ENCODE peak calls at places on chromosome 13, in eight cellular contexts. B, T, Z, D, Y, M, U and G are unnamed samples.

GRCh38 chr13:41505209-41505835 is 48.0 kb downstream of the RGCC start:
- DNase-seq in M (peak; percentile 94), B (no peak), D (no peak), Y (no peak), U (no peak), Z (no peak), T (no peak), G (no peak)

GRCh38 chr13:106573279-106573831 is 5.4 kb upstream of the ARGLU1 start:
- DNase-seq in M (no peak), D (no peak), T (no peak), Z (no peak), U (no peak), B (no peak), Y (no peak), G (no peak)

GRCh38 chr13:35210234-35210633 is 266.3 kb downstream of the MAB21L1 start:
- DNase-seq in U (no peak), Z (no peak), D (peak; percentile 10), M (no peak), T (no peak), Y (no peak), B (peak; percentile 9), G (no peak)

GRCh38 chr13:26837997-26838396 is 77.4 kb upstream of the GPR12 start:
- DNase-seq in T (no peak), Z (no peak), B (no peak), Y (no peak), U (no peak), D (no peak), M (no peak), G (no peak)

GRCh38 chr13:94181461-94182107 is 297.9 kb downstream of the DCT start:
- DNase-seq in Z (no peak), U (no peak), B (no peak), T (no peak), M (no peak), Y (no peak), D (no peak), G (no peak)

GRCh38 chr13:35917252-35917941 is 213.8 kb downstream of the DCLK1 start:
- DNase-seq in Y (no peak), U (no peak), M (no peak), T (no peak), B (peak; percentile 40), Z (no peak), D (no peak), G (no peak)

GRCh38 chr13:24228852-24229458 is 68.4 kb downstream of the SPATA13 start:
- DNase-seq in M (peak; percentile 60), T (no peak), B (peak; percentile 53), U (no peak), Y (no peak), Z (no peak), D (peak; percentile 78), G (no peak)

GRCh38 chr13:20699715-20700114 is 3.8 kb upstream of the IL17D start:
- DNase-seq in U (no peak), D (no peak), Z (no peak), T (no peak), Y (no peak), B (no peak), M (no peak), G (no peak)

GRCh38 chr13:73039201-73040108 is 19.4 kb upstream of the KLF5 start:
- DNase-seq in Y (no peak), U (no peak), M (no peak), D (no peak), B (peak; percentile 56), Z (no peak), T (no peak), G (no peak)

GRCh38 chr13:95614641-95615245 is 29.8 kb downstream of the DZIP1 start:
- DNase-seq in Y (no peak), T (no peak), U (no peak), B (peak; percentile 5), Z (no peak), M (no peak), D (no peak), G (no peak)

GRCh38 chr13:30881931-30882899 is 23.9 kb upstream of the MEDAG start:
- DNase-seq in Y (no peak), Z (no peak), U (no peak), M (no peak), B (no peak), T (no peak), D (no peak), G (no peak)

GRCh38 chr13:53068841-53069520 is 40.4 kb downstream of the OLFM4 start:
- DNase-seq in Z (no peak), Y (no peak), T (no peak), D (peak; percentile 82), B (peak; percentile 63), M (no peak), U (no peak), G (no peak)

GRCh38 chr13:111011899-111012298 is 97.0 kb upstream of the ANKRD10 start:
- DNase-seq in T (no peak), U (no peak), D (no peak), Z (no peak), M (no peak), Y (no peak), B (no peak), G (no peak)

GRCh38 chr13:109381546-109382180 is 404.7 kb downstream of the IRS2 start:
- DNase-seq in U (no peak), T (no peak), D (no peak), Y (no peak), Z (no peak), M (peak; percentile 72), B (no peak), G (no peak)

GRCh38 chr13:99124695-99125334 is 75.8 kb upstream of the UBAC2 start:
- DNase-seq in Y (no peak), T (no peak), Z (no peak), M (peak; percentile 41), B (no peak), D (no peak), U (no peak), G (no peak)

GRCh38 chr13:35858665-35859064 is 272.5 kb downstream of the DCLK1 start:
- DNase-seq in M (no peak), U (no peak), T (no peak), Y (no peak), Z (no peak), D (no peak), B (no peak), G (no peak)

GRCh38 chr13:93227906-93228801 is 1.5 kb downstream of the GPC6 start:
- DNase-seq in Y (no peak), M (peak; percentile 81), U (peak; percentile 88), B (peak; percentile 85), T (no peak), Z (no peak), D (peak; percentile 39), G (peak; percentile 80)

GRCh38 chr13:26132756-26133155 is 80.9 kb upstream of the SHISA2 start:
- DNase-seq in B (peak; percentile 3), U (no peak), Y (no peak), D (peak; percentile 37), M (no peak), Z (no peak), T (no peak), G (no peak)

GRCh38 chr13:30394798-30395191 is 27.5 kb upstream of the UBE2L5 start:
- DNase-seq in M (no peak), B (no peak), D (no peak), Y (no peak), T (no peak), Z (no peak), U (no peak), G (no peak)

GRCh38 chr13:99376924-99377323 is 69.7 kb upstream of the GPR183 start:
- DNase-seq in T (peak; percentile 51), D (no peak), M (no peak), B (no peak), Z (no peak), Y (no peak), U (no peak), G (no peak)

GRCh38 chr13:107962209-107962608 is 253.1 kb downstream of the LIG4 start:
- DNase-seq in Y (no peak), Z (no peak), D (no peak), U (no peak), M (no peak), T (no peak), B (no peak), G (no peak)

GRCh38 chr13:66675620-66676019 is 554.5 kb downstream of the PCDH9 start:
- DNase-seq in T (no peak), M (no peak), U (no peak), B (no peak), D (no peak), Y (no peak), Z (no peak), G (no peak)

GRCh38 chr13:29589234-29589633 is 6.3 kb downstream of the SLC7A1 start:
- DNase-seq in U (no peak), Y (no peak), Z (no peak), B (peak; percentile 46), D (no peak), M (peak; percentile 33), T (no peak), G (no peak)